ENCODE peak calls at places on chromosomes 4 and X, in four cellular contexts. V, F, U and N are unnamed samples.

GRCh38 chr4:88672987-88673386 is 24.6 kb downstream of the NAP1L5 start:
- DNase-seq in F (no peak), U (peak; percentile 56), V (no peak), N (peak; percentile 35)

GRCh38 chr4:10461091-10461849 is 4.0 kb upstream of the ZNF518B start:
- DNase-seq in F (peak; percentile 60), V (peak; percentile 88), U (no peak), N (peak; percentile 63)

GRCh38 chr4:165288639-165289428 is 38.6 kb upstream of the MSMO1 start:
- DNase-seq in F (no peak), V (no peak), U (peak; percentile 73), N (no peak)

GRCh38 chr4:88722828-88723227 is 25.2 kb upstream of the NAP1L5 start:
- DNase-seq in U (no peak), V (no peak), F (no peak), N (no peak)

GRCh38 chr4:185398618-185399017 is 2.0 kb downstream of the ANKRD37 start:
- DNase-seq in F (no peak), V (no peak), U (no peak), N (no peak)

GRCh38 chrX:111597967-111598366 is 83.0 kb upstream of the ALG13 start:
- DNase-seq in V (no peak), F (no peak), U (no peak), N (no peak)

GRCh38 chr4:8534129-8534528 is 46.1 kb upstream of the GPR78 start:
- DNase-seq in F (no peak), V (peak; percentile 62), U (no peak), N (no peak)

GRCh38 chr4:163493643-163494359 is 689 bp upstream of the TMA16 start:
- DNase-seq in V (no peak), U (no peak), F (no peak), N (no peak)

GRCh38 chr4:18858229-18858922 is 836.8 kb upstream of the LCORL start:
- DNase-seq in U (no peak), V (no peak), F (no peak), N (no peak)

GRCh38 chrX:154804957-154805695 is at the start of gene MPP1:
- DNase-seq in U (peak; percentile 55), F (peak; percentile 57), V (peak; percentile 89), N (peak; percentile 80)

GRCh38 chrX:130555341-130555740 is 153.6 kb downstream of the RBMX2 start:
- DNase-seq in V (no peak), F (no peak), U (no peak), N (peak; percentile 6)

GRCh38 chr4:125432078-125432477 is 117.3 kb downstream of the FAT4 start:
- DNase-seq in U (peak; percentile 31), F (no peak), V (no peak), N (peak; percentile 36)

GRCh38 chrX:41350976-41351569 is 17.1 kb downstream of the DDX3X start:
- DNase-seq in V (no peak), U (no peak), F (no peak), N (no peak)

GRCh38 chrX:49701323-49701722 is 5.5 kb upstream of the PAGE1 start:
- DNase-seq in U (no peak), F (no peak), V (no peak), N (no peak)

GRCh38 chr4:36285784-36286480 is 4.5 kb downstream of the DTHD1 start:
- DNase-seq in U (no peak), V (no peak), F (peak; percentile 49), N (no peak)

GRCh38 chrX:132940727-132941162 is 17.7 kb downstream of the HS6ST2 start:
- DNase-seq in V (no peak), U (no peak), F (no peak), N (no peak)

GRCh38 chr4:155208258-155209054 is at the start of gene NPY2R:
- DNase-seq in V (peak; percentile 66), U (no peak), F (no peak), N (peak; percentile 90)

GRCh38 chr4:115841873-115842272 is 728.5 kb upstream of the NDST4 start:
- DNase-seq in F (no peak), U (no peak), V (no peak), N (no peak)

GRCh38 chr4:168636506-168637176 is 139.8 kb downstream of the PALLD start:
- DNase-seq in V (no peak), U (peak; percentile 81), F (no peak), N (no peak)

GRCh38 chr4:89140168-89140759 is 28.9 kb downstream of the TIGD2 start:
- DNase-seq in V (no peak), F (no peak), U (peak; percentile 48), N (no peak)

GRCh38 chr4:143391261-143391660 is 54.6 kb downstream of the GAB1 start:
- DNase-seq in U (no peak), F (no peak), V (no peak), N (no peak)

GRCh38 chrX:644304-645023 is 13.9 kb downstream of the SHOX start:
- DNase-seq in U (no peak), F (no peak), V (peak; percentile 62), N (no peak)

GRCh38 chrX:18683027-18683426 is 11.1 kb upstream of the RS1 start:
- DNase-seq in F (no peak), U (no peak), V (no peak), N (no peak)

GRCh38 chr4:10160280-10160856 is 43.8 kb upstream of the WDR1 start:
- DNase-seq in F (no peak), V (no peak), U (no peak), N (no peak)

GRCh38 chrX:72009731-72010130 is 99.1 kb downstream of the NHSL2 start:
- DNase-seq in U (no peak), F (no peak), V (no peak), N (no peak)

GRCh38 chr4:152534541-152535231 is 1.2 kb downstream of the FBXW7 start:
- DNase-seq in V (peak; percentile 82), F (peak; percentile 41), U (peak; percentile 17), N (peak; percentile 26)

GRCh38 chrX:151030845-151031244 is 47.7 kb downstream of the HMGB3 start:
- DNase-seq in V (no peak), U (no peak), F (no peak), N (no peak)

GRCh38 chr4:47933798-47934197 is 19.4 kb upstream of the NFXL1 start:
- DNase-seq in U (peak; percentile 38), V (no peak), F (no peak), N (no peak)

GRCh38 chr4:54657194-54657555 is 582 bp upstream of the KIT start:
- DNase-seq in F (no peak), U (no peak), V (no peak), N (no peak)

GRCh38 chr4:3673176-3673575 is 93.0 kb upstream of the ADRA2C start:
- DNase-seq in V (no peak), F (no peak), U (no peak), N (no peak)

GRCh38 chrX:106168107-106168506 is at the start of gene PWWP3B:
- DNase-seq in F (no peak), U (peak; percentile 39), V (no peak), N (no peak)

GRCh38 chr4:100907465-100908454 is 389.9 kb upstream of the EMCN start:
- DNase-seq in V (no peak), U (peak; percentile 42), F (no peak), N (no peak)

GRCh38 chrX:82541822-82542221 is 966.3 kb upstream of the POU3F4 start:
- DNase-seq in U (no peak), F (no peak), V (no peak), N (no peak)

GRCh38 chrX:29662759-29663503 is 552.4 kb upstream of the MAGEB2 start:
- DNase-seq in V (no peak), U (peak; percentile 92), F (no peak), N (no peak)

GRCh38 chr4:38119663-38120374 is 159.6 kb downstream of the PTTG2 start:
- DNase-seq in V (no peak), F (no peak), U (peak; percentile 91), N (no peak)

GRCh38 chr4:186137193-186137792 is 32.8 kb downstream of the FAM149A start:
- DNase-seq in F (no peak), V (no peak), U (peak; percentile 19), N (no peak)

GRCh38 chrX:10350991-10351390 is 194.2 kb downstream of the CLCN4 start:
- DNase-seq in V (no peak), U (no peak), F (no peak), N (no peak)

GRCh38 chr4:7829687-7830580 is 109.7 kb downstream of the AFAP1 start:
- DNase-seq in U (no peak), V (no peak), F (no peak), N (no peak)

GRCh38 chrX:20267924-20268701 is 1.4 kb upstream of the RPS6KA3 start:
- DNase-seq in F (no peak), V (peak; percentile 86), U (no peak), N (no peak)

GRCh38 chr4:173990126-173990878 is 293.2 kb downstream of the FBXO8 start:
- DNase-seq in F (no peak), V (no peak), U (peak; percentile 49), N (peak; percentile 58)